ENCODE peak calls at places on chromosomes 3 and 15, in eight cellular contexts. L, F, G, K, I, N, A and U are unnamed samples.
A peak's percentile ranks its signal among the peaks of the same experiment; 100 is the strongest.

GRCh38 chr15:76905855-76906254 is 715 bp upstream of the SCAPER start:
- DNase-seq in L (no peak), F (no peak), G (no peak), K (no peak), I (no peak), N (no peak), A (peak; percentile 7), U (no peak)

GRCh38 chr15:28873585-28874139 is 12.1 kb upstream of the APBA2 start:
- DNase-seq in L (no peak), F (no peak), G (no peak), K (no peak), I (no peak), N (no peak), A (no peak), U (no peak)

GRCh38 chr3:99087277-99087676 is 185.8 kb upstream of the DCBLD2 start:
- DNase-seq in L (no peak), F (no peak), G (no peak), K (no peak), I (no peak), N (no peak), A (peak; percentile 7), U (no peak)

GRCh38 chr3:108004647-108005046 is 86.2 kb downstream of the CD47 start:
- DNase-seq in L (no peak), F (no peak), G (no peak), K (no peak), I (no peak), N (no peak), A (no peak), U (no peak)

GRCh38 chr3:107206945-107207344 is 170.3 kb upstream of the CCDC54 start:
- DNase-seq in L (no peak), F (no peak), G (no peak), K (no peak), I (no peak), N (no peak), A (peak; percentile 30), U (no peak)

GRCh38 chr15:40937762-40938529 is 8.8 kb downstream of the DLL4 start:
- DNase-seq in L (no peak), F (no peak), G (no peak), K (no peak), I (no peak), N (no peak), A (no peak), U (no peak)

GRCh38 chr3:193971268-193971751 is 164.6 kb upstream of the HES1 start:
- DNase-seq in L (no peak), F (no peak), G (no peak), K (no peak), I (no peak), N (no peak), A (peak; percentile 16), U (no peak)

GRCh38 chr3:58161435-58162398 is 49.1 kb downstream of the DNASE1L3 start:
- DNase-seq in L (no peak), F (no peak), G (no peak), K (no peak), I (no peak), N (no peak), A (peak; percentile 95), U (no peak)

GRCh38 chr3:83890763-83891135 is 1068.0 kb upstream of the CADM2 start:
- DNase-seq in L (no peak), F (no peak), G (no peak), K (no peak), I (no peak), N (no peak), A (peak; percentile 5), U (no peak)